ENCODE peak calls at places on chromosome 14, in five cellular contexts. W, S, B, J and I are unnamed samples. For H3K4me1, the result is how much of the 10 kb centered on the place peaks cover.

GRCh38 chr14:62027958-62028357 is 265.7 kb downstream of the SNAPC1 start:
- DNase-seq in W (no peak), S (no peak), B (no peak), J (no peak), I (no peak)

GRCh38 chr14:100778078-100778927 is 47.6 kb upstream of the MEG3 start:
- DNase-seq in W (no peak), S (no peak), B (no peak), J (no peak), I (no peak)

GRCh38 chr14:100981808-100982207 is 78.3 kb upstream of the RTL1 start:
- DNase-seq in W (no peak), S (no peak), B (no peak), J (no peak), I (no peak)

GRCh38 chr14:96201965-96202364 is 2.7 kb upstream of the BDKRB2 start:
- DNase-seq in W (no peak), S (no peak), B (no peak), J (no peak), I (no peak)

GRCh38 chr14:95763875-95764274 is 50.0 kb upstream of the TCL1A start:
- DNase-seq in W (no peak), S (no peak), B (no peak), J (no peak), I (no peak)

GRCh38 chr14:60679566-60680258 is 30.4 kb upstream of the SIX1 start:
- DNase-seq in W (no peak), S (no peak), B (peak), J (no peak), I (no peak)

GRCh38 chr14:78173266-78174001 is 3.3 kb downstream of the NRXN3 start:
- DNase-seq in W (no peak), S (no peak), B (no peak), J (no peak), I (no peak)

GRCh38 chr14:68951800-68952540 is 27.1 kb downstream of the ACTN1 start:
- DNase-seq in W (no peak), S (no peak), B (no peak), J (peak), I (peak)

GRCh38 chr14:76958975-76959710 is 69.4 kb downstream of the IRF2BPL start:
- DNase-seq in W (no peak), S (no peak), B (no peak), J (no peak), I (no peak)

GRCh38 chr14:72740504-72740961 is 153.4 kb downstream of the DPF3 start:
- DNase-seq in W (no peak), S (no peak), B (no peak), J (no peak), I (no peak)

GRCh38 chr14:58725226-58725625 is 87.5 kb downstream of the DACT1 start:
- DNase-seq in W (no peak), S (no peak), B (no peak), J (no peak), I (no peak)

GRCh38 chr14:21711360-21711961 is 37.8 kb upstream of the OR4E1 start:
- DNase-seq in W (no peak), S (peak), B (peak), J (no peak), I (no peak)

GRCh38 chr14:103834956-103835355 is 12.4 kb downstream of the PPP1R13B start:
- DNase-seq in W (no peak), S (no peak), B (no peak), J (no peak), I (no peak)

DNA sequence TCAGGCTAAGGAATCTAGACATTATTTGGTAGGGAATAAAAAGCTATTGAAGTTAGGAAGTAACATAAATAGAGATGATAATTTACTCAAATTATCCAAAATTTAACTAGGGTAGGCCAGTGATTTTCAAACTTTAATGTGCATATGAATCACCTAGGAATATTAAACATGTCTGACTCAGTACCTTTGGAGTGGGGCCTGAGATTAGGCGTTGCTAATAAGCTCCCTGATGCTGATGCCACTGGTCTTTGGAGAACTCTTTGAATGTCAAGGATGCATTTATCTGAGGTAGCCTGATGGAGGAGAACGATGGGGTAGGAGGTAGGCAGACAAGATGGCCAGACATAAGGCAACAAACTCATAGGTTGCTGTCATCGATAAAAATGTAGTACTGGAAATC is 33.2 kb downstream of the EFCAB11 start:
- DNase-seq in W (no peak), S (no peak), B (no peak), J (no peak), I (no peak)
- H3K27ac ChIP-seq in W (no peak), S (no peak), B (no peak), J (no peak), I (no peak)

GRCh38 chr14:50762001-50762930 is 68.7 kb downstream of the NIN start:
- DNase-seq in W (no peak), S (no peak), B (no peak), J (no peak), I (no peak)
- H3K4me3 ChIP-seq in W (no peak), S (no peak), B (no peak), J (no peak), I (no peak)

DNA sequence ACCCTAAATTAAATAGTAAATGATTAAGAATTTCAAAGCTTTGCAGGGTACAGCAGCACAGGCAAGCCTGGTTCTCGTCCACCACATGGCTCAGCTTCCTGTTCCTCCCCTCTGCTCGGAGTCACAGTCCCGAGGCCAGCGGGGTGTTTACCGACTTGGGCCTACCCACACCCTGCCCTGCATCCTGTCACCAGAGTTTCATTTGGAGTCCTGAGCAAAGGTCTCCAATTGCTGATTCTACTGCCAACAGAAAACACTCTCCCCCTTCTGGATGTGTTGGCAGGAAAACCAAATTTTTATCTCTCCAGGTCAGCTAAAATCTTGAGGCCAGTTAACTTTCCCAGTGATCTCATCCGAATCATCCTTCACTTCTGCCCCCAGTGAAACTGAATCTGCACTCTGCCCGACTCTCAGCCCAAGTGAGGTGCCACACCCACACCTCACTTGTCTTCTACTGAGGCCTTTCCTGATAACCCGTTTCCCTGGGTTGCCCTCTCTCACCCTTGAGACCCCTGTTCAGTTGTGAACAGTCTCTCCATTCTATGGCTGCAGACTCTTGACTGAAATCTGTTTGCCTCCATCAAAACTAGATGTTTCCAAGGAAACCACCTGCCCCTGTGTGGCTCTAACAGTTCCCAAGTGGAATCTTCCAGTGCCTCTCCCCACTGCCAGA is 71.2 kb downstream of the VCPKMT start:
- DNase-seq in W (peak), S (no peak), B (no peak), J (peak), I (peak)
- H3K4me1 ChIP-seq in W (half or more), S (under half), B (under half), J (under half), I (under half)

GRCh38 chr14:53041067-53041466 is 90.2 kb upstream of the FERMT2 start:
- DNase-seq in W (no peak), S (no peak), B (no peak), J (no peak), I (no peak)

GRCh38 chr14:53044486-53044885 is 93.6 kb upstream of the FERMT2 start:
- DNase-seq in W (no peak), S (no peak), B (no peak), J (no peak), I (no peak)

GRCh38 chr14:53047302-53047701 is 96.5 kb upstream of the FERMT2 start:
- DNase-seq in W (no peak), S (no peak), B (no peak), J (no peak), I (no peak)

GRCh38 chr14:53042480-53042879 is 91.6 kb upstream of the FERMT2 start:
- DNase-seq in W (no peak), S (no peak), B (no peak), J (no peak), I (no peak)

DNA sequence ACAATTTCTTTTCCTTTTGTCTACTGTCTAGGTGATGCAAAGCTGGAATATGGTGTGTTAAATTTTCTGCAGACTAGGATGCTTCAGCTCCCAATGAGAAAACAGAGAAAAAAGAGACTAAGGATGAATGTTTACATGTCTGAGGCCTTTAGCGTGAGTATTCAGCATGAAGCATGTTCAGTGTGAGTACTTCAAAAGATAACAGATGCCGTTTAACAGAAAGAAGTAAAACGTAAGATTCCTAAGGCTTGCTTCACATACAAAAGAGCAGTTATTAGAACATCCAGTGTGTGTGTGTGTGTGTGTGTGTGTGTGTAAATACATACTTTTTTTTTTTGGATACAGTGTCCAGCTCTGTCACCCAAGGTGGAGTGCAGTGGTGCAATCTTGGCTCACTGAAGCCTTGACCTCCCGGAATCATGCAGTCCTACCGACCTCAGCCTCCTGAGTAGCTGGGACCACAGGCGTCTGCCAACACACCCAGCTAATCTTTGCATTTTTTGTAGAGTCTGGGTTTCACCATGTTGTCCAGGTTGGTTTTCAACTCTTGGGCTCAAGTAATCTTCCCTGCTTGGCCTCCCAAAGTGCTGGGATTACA is 92.4 kb upstream of the FERMT2 start:
- DNase-seq in W (no peak), S (no peak), B (no peak), J (peak), I (peak)
- H3K27ac ChIP-seq in W (no peak), S (no peak), B (no peak), J (no peak), I (peak)

DNA sequence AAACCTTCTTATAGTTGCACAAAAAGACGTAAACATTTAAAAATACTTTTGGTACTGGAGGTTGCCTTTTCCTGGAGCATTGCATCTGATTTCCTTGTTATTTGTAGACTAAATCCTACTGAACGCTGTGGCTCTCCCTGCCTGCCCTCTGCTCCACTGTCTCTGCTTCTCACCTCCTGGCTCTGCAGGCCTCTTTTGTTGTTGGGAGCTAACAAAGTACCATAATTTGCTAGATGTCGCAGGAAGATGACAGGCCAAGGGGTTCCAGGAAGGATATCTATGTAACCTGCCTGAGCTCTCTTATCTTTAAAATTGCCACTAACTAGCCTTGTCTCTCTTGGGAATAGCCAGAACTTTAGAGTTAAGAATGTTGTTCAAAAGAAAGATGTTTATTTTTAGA is 21.4 kb downstream of the SYNE2 start:
- DNase-seq in W (no peak), S (no peak), B (peak), J (no peak), I (no peak)
- H3K4me3 ChIP-seq in W (no peak), S (no peak), B (no peak), J (no peak), I (no peak)

GRCh38 chr14:53962954-53963490 is 6.4 kb upstream of the BMP4 start:
- DNase-seq in W (no peak), S (no peak), B (no peak), J (no peak), I (no peak)
- H3K4me1 ChIP-seq in W (under half), S (under half), B (under half), J (under half), I (under half)

GRCh38 chr14:91389173-91389572 is 28.4 kb downstream of the CCDC88C start:
- DNase-seq in W (no peak), S (no peak), B (no peak), J (no peak), I (no peak)

GRCh38 chr14:91387996-91388395 is 29.6 kb downstream of the CCDC88C start:
- DNase-seq in W (no peak), S (no peak), B (no peak), J (no peak), I (no peak)

GRCh38 chr14:91385227-91385626 is 32.4 kb downstream of the CCDC88C start:
- DNase-seq in W (no peak), S (no peak), B (no peak), J (no peak), I (no peak)

GRCh38 chr14:91388551-91388975 is 29.1 kb downstream of the CCDC88C start:
- DNase-seq in W (peak), S (no peak), B (no peak), J (no peak), I (no peak)

DNA sequence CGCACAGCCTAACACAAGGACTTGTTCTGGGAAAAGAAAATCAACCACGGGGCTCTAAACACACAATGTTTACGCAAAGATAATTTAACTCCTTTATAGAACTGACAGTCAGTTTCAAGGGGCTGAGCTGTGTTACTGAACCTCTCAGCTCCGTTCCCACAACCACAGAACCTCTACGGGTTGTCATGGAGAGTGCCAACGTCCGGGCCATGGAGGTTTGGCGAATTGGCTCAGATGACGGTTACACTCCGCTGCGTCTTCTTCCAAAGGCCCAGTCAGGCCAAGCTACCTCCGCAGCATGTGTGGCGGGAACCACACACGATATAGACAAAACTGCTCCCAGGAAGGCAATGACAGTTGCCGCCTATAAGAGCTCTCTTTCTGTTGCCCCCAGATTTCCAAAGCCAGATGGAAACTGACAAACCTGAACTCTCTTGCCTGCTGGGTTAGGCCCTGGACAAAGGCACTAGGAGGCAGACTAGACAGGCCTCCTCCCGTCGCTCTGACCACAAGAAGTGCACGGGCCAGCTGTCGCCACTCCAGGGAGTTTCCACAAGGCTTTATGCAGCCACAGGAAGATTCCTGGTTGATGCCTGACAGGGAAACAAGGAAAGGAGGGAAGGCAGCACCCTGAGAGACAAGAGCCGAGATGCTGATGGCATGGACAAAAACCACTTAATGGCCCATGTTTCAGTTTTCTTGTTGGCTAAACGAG is 30.3 kb downstream of the CCDC88C start:
- DNase-seq in W (no peak), S (no peak), B (no peak), J (no peak), I (no peak)
- H3K27ac ChIP-seq in W (peak), S (no peak), B (no peak), J (no peak), I (no peak)

GRCh38 chr14:53306267-53306721 is 153.2 kb upstream of the DDHD1 start:
- DNase-seq in W (no peak), S (peak), B (peak), J (peak), I (peak)
- H3K4me3 ChIP-seq in W (peak), S (peak), B (peak), J (peak), I (peak)

DNA sequence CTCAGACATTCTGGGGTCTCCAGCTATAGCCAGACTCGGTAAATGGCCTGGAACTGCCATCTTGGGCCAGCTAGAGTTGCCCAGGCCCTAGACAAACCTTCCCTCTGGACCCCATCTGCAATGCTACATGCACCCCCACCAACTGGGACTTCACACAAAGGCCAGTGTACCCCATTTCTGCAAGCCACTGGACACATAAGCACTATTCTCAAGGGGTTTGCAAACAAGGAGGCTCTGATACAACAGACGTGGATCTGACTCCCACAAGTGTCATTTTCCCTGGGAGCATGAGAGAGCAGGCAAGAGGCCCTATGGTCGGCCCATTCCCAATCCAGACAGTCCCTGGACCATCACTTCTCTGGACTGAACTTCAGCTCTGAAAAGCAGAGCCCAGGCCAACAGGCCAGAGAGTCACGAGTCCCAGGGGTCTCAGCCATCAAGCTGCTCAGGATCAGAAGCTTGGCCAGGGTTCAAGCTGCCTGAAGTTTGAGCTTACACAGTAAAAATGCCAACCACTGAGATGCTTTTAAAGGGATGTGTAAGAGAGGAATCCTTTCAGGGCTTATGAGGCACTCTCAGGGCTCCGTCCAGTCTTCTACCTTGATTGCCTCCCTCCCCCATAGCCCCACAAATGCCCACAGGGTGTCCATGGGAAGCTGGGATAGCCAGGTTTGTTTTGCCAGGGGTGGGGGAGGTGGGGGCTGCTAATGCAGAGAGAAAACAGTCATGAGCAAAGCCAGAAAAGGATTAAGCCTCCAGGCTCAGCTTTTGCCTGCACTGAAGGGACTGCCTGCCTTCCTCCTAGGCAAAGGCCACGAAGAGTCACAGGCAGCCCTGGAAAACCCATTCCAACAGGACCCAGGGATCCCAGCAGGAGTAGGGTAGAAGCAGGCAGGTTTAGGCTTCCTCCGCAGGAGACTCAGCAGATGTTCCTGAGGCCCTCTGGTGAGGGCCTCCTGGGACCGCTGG is 31.7 kb upstream of the PNMA1 start:
- DNase-seq in W (no peak), S (no peak), B (no peak), J (peak), I (peak)
- H3K4me1 ChIP-seq in W (half or more), S (half or more), B (under half), J (half or more), I (half or more)